ENCODE peak calls at places on chromosomes 1 and 21, in ten cellular contexts. One of them, this sample, is unnamed.

GRCh38 chr21:41640756-41641509 is 125.9 kb downstream of the RIPK4 start:
- DNase-seq in spleen: no peak
- DNase-seq in A549: no peak
- DNase-seq in breast epithelium: no peak
- DNase-seq in prostate gland: no peak
- DNase-seq in ovary: no peak
- DNase-seq in lower leg skin: no peak
- DNase-seq in HCT116: no peak
- DNase-seq in transverse colon: no peak
- DNase-seq in tibial nerve: no peak
- DNase-seq in this sample: peak; percentile 50

GRCh38 chr1:10424034-10424433 is 6.2 kb upstream of the CENPS start:
- DNase-seq in spleen: peak; percentile 53
- DNase-seq in A549: peak; percentile 77
- DNase-seq in breast epithelium: no peak
- DNase-seq in prostate gland: no peak
- DNase-seq in ovary: peak; percentile 73
- DNase-seq in lower leg skin: peak; percentile 23
- DNase-seq in HCT116: no peak
- DNase-seq in transverse colon: peak; percentile 13
- DNase-seq in tibial nerve: peak; percentile 52
- DNase-seq in this sample: no peak

GRCh38 chr1:7261490-7261889 is 476.2 kb downstream of the CAMTA1 start:
- DNase-seq in spleen: no peak
- DNase-seq in A549: no peak
- DNase-seq in breast epithelium: no peak
- DNase-seq in prostate gland: no peak
- DNase-seq in ovary: no peak
- DNase-seq in lower leg skin: no peak
- DNase-seq in HCT116: no peak
- DNase-seq in transverse colon: no peak
- DNase-seq in tibial nerve: no peak
- DNase-seq in this sample: no peak

GRCh38 chr1:223717695-223718363 is 5.5 kb downstream of the CAPN2 start:
- DNase-seq in spleen: no peak
- DNase-seq in A549: no peak
- DNase-seq in breast epithelium: no peak
- DNase-seq in prostate gland: no peak
- DNase-seq in ovary: no peak
- DNase-seq in lower leg skin: no peak
- DNase-seq in HCT116: no peak
- DNase-seq in transverse colon: no peak
- DNase-seq in tibial nerve: no peak
- DNase-seq in this sample: no peak

GRCh38 chr1:169361281-169361680 is 6.3 kb downstream of the NME7 start:
- DNase-seq in spleen: no peak
- DNase-seq in A549: no peak
- DNase-seq in breast epithelium: no peak
- DNase-seq in prostate gland: no peak
- DNase-seq in ovary: no peak
- DNase-seq in lower leg skin: no peak
- DNase-seq in HCT116: no peak
- DNase-seq in transverse colon: no peak
- DNase-seq in tibial nerve: no peak
- DNase-seq in this sample: no peak

GRCh38 chr21:35619184-35619583 is 441.1 kb downstream of the SETD4 start:
- DNase-seq in spleen: no peak
- DNase-seq in A549: no peak
- DNase-seq in breast epithelium: no peak
- DNase-seq in prostate gland: no peak
- DNase-seq in ovary: no peak
- DNase-seq in lower leg skin: no peak
- DNase-seq in HCT116: no peak
- DNase-seq in transverse colon: no peak
- DNase-seq in tibial nerve: no peak
- DNase-seq in this sample: no peak

GRCh38 chr1:202276920-202277319 is 64.8 kb downstream of the UBE2T start:
- DNase-seq in spleen: no peak
- DNase-seq in A549: no peak
- DNase-seq in breast epithelium: no peak
- DNase-seq in prostate gland: no peak
- DNase-seq in ovary: no peak
- DNase-seq in lower leg skin: no peak
- DNase-seq in HCT116: no peak
- DNase-seq in transverse colon: no peak
- DNase-seq in tibial nerve: no peak
- DNase-seq in this sample: no peak

GRCh38 chr21:46168659-46169386 is 13.4 kb upstream of the FTCD start:
- DNase-seq in spleen: no peak
- DNase-seq in A549: no peak
- DNase-seq in breast epithelium: no peak
- DNase-seq in prostate gland: no peak
- DNase-seq in ovary: peak; percentile 15
- DNase-seq in lower leg skin: no peak
- DNase-seq in HCT116: no peak
- DNase-seq in transverse colon: no peak
- DNase-seq in tibial nerve: no peak
- DNase-seq in this sample: no peak

GRCh38 chr21:34182436-34182835 is 109.1 kb downstream of the MRPS6 start:
- DNase-seq in spleen: no peak
- DNase-seq in A549: no peak
- DNase-seq in breast epithelium: no peak
- DNase-seq in prostate gland: no peak
- DNase-seq in ovary: no peak
- DNase-seq in lower leg skin: no peak
- DNase-seq in HCT116: no peak
- DNase-seq in transverse colon: no peak
- DNase-seq in tibial nerve: no peak
- DNase-seq in this sample: no peak

GRCh38 chr21:34183331-34183928 is 110.1 kb downstream of the MRPS6 start:
- DNase-seq in spleen: no peak
- DNase-seq in A549: no peak
- DNase-seq in breast epithelium: no peak
- DNase-seq in prostate gland: no peak
- DNase-seq in ovary: no peak
- DNase-seq in lower leg skin: no peak
- DNase-seq in HCT116: no peak
- DNase-seq in transverse colon: no peak
- DNase-seq in tibial nerve: no peak
- DNase-seq in this sample: no peak

GRCh38 chr21:34180826-34181359 is 107.5 kb downstream of the MRPS6 start:
- DNase-seq in spleen: no peak
- DNase-seq in A549: no peak
- DNase-seq in breast epithelium: no peak
- DNase-seq in prostate gland: no peak
- DNase-seq in ovary: no peak
- DNase-seq in lower leg skin: no peak
- DNase-seq in HCT116: no peak
- DNase-seq in transverse colon: no peak
- DNase-seq in tibial nerve: no peak
- DNase-seq in this sample: no peak

GRCh38 chr21:34180406-34180805 is 107.0 kb downstream of the MRPS6 start:
- DNase-seq in spleen: no peak
- DNase-seq in A549: no peak
- DNase-seq in breast epithelium: no peak
- DNase-seq in prostate gland: no peak
- DNase-seq in ovary: no peak
- DNase-seq in lower leg skin: no peak
- DNase-seq in HCT116: no peak
- DNase-seq in transverse colon: no peak
- DNase-seq in tibial nerve: no peak
- DNase-seq in this sample: no peak

DNA sequence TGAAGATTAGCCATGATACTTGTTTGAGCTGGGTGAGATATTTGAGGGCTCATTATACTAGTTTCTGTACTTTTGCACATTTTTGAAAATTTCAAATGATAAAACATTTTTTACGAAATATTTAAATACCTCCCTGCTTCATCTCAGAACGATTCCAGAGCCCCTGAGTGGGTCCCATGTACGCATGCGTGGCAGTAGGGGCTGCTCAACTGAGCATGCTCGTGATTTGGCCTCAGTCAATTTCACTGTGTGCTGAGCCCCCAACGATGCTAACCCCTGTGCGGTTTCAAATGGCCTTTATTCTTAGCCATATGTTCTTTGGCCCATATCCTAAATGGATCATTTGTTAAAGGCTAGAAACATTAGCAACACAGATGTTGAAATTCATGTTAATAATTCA is 108.0 kb downstream of the MRPS6 start:
- DNase-seq in spleen: no peak
- DNase-seq in A549: no peak
- DNase-seq in breast epithelium: no peak
- DNase-seq in prostate gland: no peak
- DNase-seq in ovary: no peak
- DNase-seq in lower leg skin: no peak
- DNase-seq in HCT116: no peak
- DNase-seq in transverse colon: no peak
- DNase-seq in tibial nerve: no peak
- DNase-seq in this sample: no peak
- TF ChIP-seq POLR2A in spleen: no peak
- TF ChIP-seq POLR2A in A549: no peak
- TF ChIP-seq POLR2A in breast epithelium: no peak
- TF ChIP-seq POLR2A in prostate gland: no peak
- TF ChIP-seq POLR2A in ovary: no peak
- TF ChIP-seq POLR2A in lower leg skin: no peak
- TF ChIP-seq POLR2A in HCT116: no peak
- TF ChIP-seq POLR2A in transverse colon: no peak
- TF ChIP-seq POLR2A in tibial nerve: no peak
- TF ChIP-seq POLR2A in this sample: no peak

DNA sequence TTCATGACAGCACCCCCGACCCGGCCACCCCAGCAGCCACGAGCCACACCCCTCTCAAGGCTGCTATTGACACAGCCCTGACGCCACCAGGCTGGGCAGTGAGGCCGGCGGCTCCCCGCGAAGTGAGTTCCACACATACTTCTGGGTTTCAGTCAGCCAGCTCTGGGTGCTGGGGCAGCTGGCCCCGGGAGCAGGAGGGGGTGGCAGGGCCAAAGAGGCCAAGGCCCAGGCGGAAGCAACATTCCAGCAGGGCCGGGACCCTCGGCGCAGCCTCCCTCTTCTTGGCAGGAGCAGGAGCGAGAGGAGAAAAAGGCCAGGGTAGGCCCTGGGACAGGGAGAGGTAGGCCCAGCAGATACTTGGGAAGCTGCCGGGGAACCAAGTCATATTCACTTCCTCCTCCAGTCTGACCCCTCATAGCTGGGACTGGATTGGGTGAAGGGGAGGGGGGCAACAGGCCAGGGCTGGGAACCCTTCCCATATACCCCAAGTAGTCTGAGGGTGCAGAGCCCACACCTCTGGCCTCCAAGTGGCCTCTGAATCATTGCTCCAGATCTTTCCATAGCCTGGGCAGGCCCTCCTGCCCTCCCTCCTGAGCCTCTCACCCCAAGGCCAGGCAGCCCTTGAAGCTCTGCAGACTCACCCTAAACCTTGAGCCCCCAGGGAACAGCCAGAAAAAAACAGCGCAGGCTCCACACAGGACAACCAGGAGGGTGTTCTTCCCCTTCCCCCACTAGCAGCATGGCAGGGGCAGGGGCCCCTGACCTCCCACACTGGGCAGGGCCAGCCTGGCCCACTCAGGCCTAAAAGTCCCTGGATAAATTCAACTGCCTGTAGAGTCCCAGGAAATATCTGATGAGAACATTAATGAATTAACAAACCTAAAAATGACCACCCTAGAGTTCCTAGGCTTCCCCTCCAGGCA is 5.7 kb downstream of the HSPG2 start:
- DNase-seq in spleen: peak; percentile 77
- DNase-seq in A549: peak; percentile 87
- DNase-seq in breast epithelium: peak; percentile 82
- DNase-seq in prostate gland: no peak
- DNase-seq in ovary: peak; percentile 86
- DNase-seq in lower leg skin: no peak
- DNase-seq in HCT116: peak; percentile 43
- DNase-seq in transverse colon: peak; percentile 71
- DNase-seq in tibial nerve: peak; percentile 59
- DNase-seq in this sample: peak; percentile 67
- TF ChIP-seq POLR2A in spleen: no peak
- TF ChIP-seq POLR2A in A549: no peak
- TF ChIP-seq POLR2A in breast epithelium: no peak
- TF ChIP-seq POLR2A in prostate gland: peak; percentile 18
- TF ChIP-seq POLR2A in ovary: no peak
- TF ChIP-seq POLR2A in lower leg skin: no peak
- TF ChIP-seq POLR2A in HCT116: no peak
- TF ChIP-seq POLR2A in transverse colon: no peak
- TF ChIP-seq POLR2A in tibial nerve: peak; percentile 23
- TF ChIP-seq POLR2A in this sample: no peak

GRCh38 chr1:20477355-20478071 is 8.5 kb downstream of the CAMK2N1 start:
- DNase-seq in spleen: no peak
- DNase-seq in A549: no peak
- DNase-seq in breast epithelium: no peak
- DNase-seq in prostate gland: no peak
- DNase-seq in ovary: peak; percentile 71
- DNase-seq in lower leg skin: no peak
- DNase-seq in HCT116: no peak
- DNase-seq in transverse colon: no peak
- DNase-seq in tibial nerve: no peak
- DNase-seq in this sample: no peak

GRCh38 chr1:20478072-20478660 is 7.8 kb downstream of the CAMK2N1 start:
- DNase-seq in spleen: no peak
- DNase-seq in A549: no peak
- DNase-seq in breast epithelium: no peak
- DNase-seq in prostate gland: no peak
- DNase-seq in ovary: no peak
- DNase-seq in lower leg skin: no peak
- DNase-seq in HCT116: no peak
- DNase-seq in transverse colon: no peak
- DNase-seq in tibial nerve: no peak
- DNase-seq in this sample: no peak

GRCh38 chr1:20475002-20475401 is 11.0 kb downstream of the CAMK2N1 start:
- DNase-seq in spleen: no peak
- DNase-seq in A549: peak; percentile 41
- DNase-seq in breast epithelium: no peak
- DNase-seq in prostate gland: no peak
- DNase-seq in ovary: no peak
- DNase-seq in lower leg skin: no peak
- DNase-seq in HCT116: no peak
- DNase-seq in transverse colon: peak; percentile 45
- DNase-seq in tibial nerve: no peak
- DNase-seq in this sample: no peak

GRCh38 chr1:20474333-20474975 is 11.6 kb downstream of the CAMK2N1 start:
- DNase-seq in spleen: no peak
- DNase-seq in A549: peak; percentile 45
- DNase-seq in breast epithelium: no peak
- DNase-seq in prostate gland: no peak
- DNase-seq in ovary: no peak
- DNase-seq in lower leg skin: no peak
- DNase-seq in HCT116: no peak
- DNase-seq in transverse colon: no peak
- DNase-seq in tibial nerve: no peak
- DNase-seq in this sample: no peak

DNA sequence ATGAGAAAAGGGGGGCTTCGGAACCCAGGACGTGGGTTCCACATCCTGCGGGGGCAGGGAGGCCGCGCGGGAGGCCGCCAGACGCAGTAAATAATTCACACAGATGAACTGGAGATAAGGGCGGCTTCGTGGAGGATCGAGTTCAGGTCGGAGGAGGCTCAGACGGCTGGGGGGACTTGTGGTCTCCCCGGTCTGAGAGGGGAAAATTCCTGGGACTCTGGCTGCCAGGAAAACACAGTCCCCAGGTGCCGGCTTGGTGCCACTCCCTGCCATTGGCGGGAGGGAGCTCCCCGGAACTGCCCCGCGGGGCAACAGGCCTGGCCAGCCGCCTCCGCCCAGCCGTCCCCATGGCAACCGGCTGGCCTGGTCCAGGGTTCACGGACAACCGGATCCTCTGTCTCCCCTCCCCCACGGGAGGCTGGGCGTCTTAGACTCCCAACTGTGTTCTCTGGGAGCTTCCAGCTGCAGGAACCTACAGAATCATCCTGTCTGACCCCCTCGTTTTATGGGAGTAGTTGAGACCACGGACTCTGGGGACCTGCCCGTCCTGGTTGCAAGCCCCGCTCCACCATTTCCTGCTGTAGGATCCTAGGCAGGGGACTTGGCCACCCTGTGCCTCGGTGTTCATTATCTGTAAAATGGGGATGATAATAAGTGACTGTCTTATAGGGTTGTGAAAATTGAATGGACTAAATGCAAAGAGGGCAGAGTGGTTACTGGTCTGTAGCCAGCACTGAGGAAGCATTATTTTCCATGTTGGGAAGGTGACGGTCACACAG is 9.6 kb downstream of the CAMK2N1 start:
- DNase-seq in spleen: no peak
- DNase-seq in A549: peak; percentile 91
- DNase-seq in breast epithelium: peak; percentile 76
- DNase-seq in prostate gland: no peak
- DNase-seq in ovary: peak; percentile 85
- DNase-seq in lower leg skin: no peak
- DNase-seq in HCT116: no peak
- DNase-seq in transverse colon: peak; percentile 96
- DNase-seq in tibial nerve: no peak
- DNase-seq in this sample: peak; percentile 74
- TF ChIP-seq POLR2A in spleen: no peak
- TF ChIP-seq POLR2A in A549: no peak
- TF ChIP-seq POLR2A in breast epithelium: no peak
- TF ChIP-seq POLR2A in prostate gland: no peak
- TF ChIP-seq POLR2A in ovary: no peak
- TF ChIP-seq POLR2A in lower leg skin: no peak
- TF ChIP-seq POLR2A in HCT116: no peak
- TF ChIP-seq POLR2A in transverse colon: peak; percentile 76
- TF ChIP-seq POLR2A in tibial nerve: no peak
- TF ChIP-seq POLR2A in this sample: no peak

GRCh38 chr1:26912147-26912490 is 1.7 kb downstream of the NR0B2 start:
- DNase-seq in spleen: no peak
- DNase-seq in A549: no peak
- DNase-seq in breast epithelium: no peak
- DNase-seq in prostate gland: no peak
- DNase-seq in ovary: no peak
- DNase-seq in lower leg skin: no peak
- DNase-seq in HCT116: no peak
- DNase-seq in transverse colon: no peak
- DNase-seq in tibial nerve: no peak
- DNase-seq in this sample: no peak

GRCh38 chr1:26909951-26910342 is 3.8 kb downstream of the NR0B2 start:
- DNase-seq in spleen: peak; percentile 16
- DNase-seq in A549: no peak
- DNase-seq in breast epithelium: no peak
- DNase-seq in prostate gland: no peak
- DNase-seq in ovary: no peak
- DNase-seq in lower leg skin: no peak
- DNase-seq in HCT116: no peak
- DNase-seq in transverse colon: no peak
- DNase-seq in tibial nerve: no peak
- DNase-seq in this sample: no peak

GRCh38 chr1:26913389-26913753 is 404 bp downstream of the NR0B2 start:
- DNase-seq in spleen: peak; percentile 65
- DNase-seq in A549: no peak
- DNase-seq in breast epithelium: no peak
- DNase-seq in prostate gland: no peak
- DNase-seq in ovary: no peak
- DNase-seq in lower leg skin: no peak
- DNase-seq in HCT116: no peak
- DNase-seq in transverse colon: no peak
- DNase-seq in tibial nerve: no peak
- DNase-seq in this sample: no peak

GRCh38 chr1:26911399-26912146 is 2.2 kb downstream of the NR0B2 start:
- DNase-seq in spleen: no peak
- DNase-seq in A549: no peak
- DNase-seq in breast epithelium: no peak
- DNase-seq in prostate gland: no peak
- DNase-seq in ovary: no peak
- DNase-seq in lower leg skin: no peak
- DNase-seq in HCT116: no peak
- DNase-seq in transverse colon: no peak
- DNase-seq in tibial nerve: no peak
- DNase-seq in this sample: no peak

GRCh38 chr1:26910343-26911160 is 3.2 kb downstream of the NR0B2 start:
- DNase-seq in spleen: peak; percentile 23
- DNase-seq in A549: no peak
- DNase-seq in breast epithelium: no peak
- DNase-seq in prostate gland: no peak
- DNase-seq in ovary: no peak
- DNase-seq in lower leg skin: no peak
- DNase-seq in HCT116: no peak
- DNase-seq in transverse colon: no peak
- DNase-seq in tibial nerve: no peak
- DNase-seq in this sample: no peak
- TF ChIP-seq POLR2A in spleen: no peak
- TF ChIP-seq POLR2A in A549: no peak
- TF ChIP-seq POLR2A in breast epithelium: no peak
- TF ChIP-seq POLR2A in prostate gland: no peak
- TF ChIP-seq POLR2A in ovary: no peak
- TF ChIP-seq POLR2A in lower leg skin: no peak
- TF ChIP-seq POLR2A in HCT116: no peak
- TF ChIP-seq POLR2A in transverse colon: no peak
- TF ChIP-seq POLR2A in tibial nerve: no peak
- TF ChIP-seq POLR2A in this sample: no peak

This sample was measured in H54.